ENCODE peak calls at places on chromosomes 3 and 15, in six cellular contexts. One of them, this sample, is unnamed.

GRCh38 chr15:68980786-68981185 is 33.7 kb upstream of the NOX5 start:
- DNase-seq in fibroblast of the conjunctiva: no peak
- DNase-seq in glomerular endothelial cell: no peak
- DNase-seq in putamen: no peak
- DNase-seq in lower leg skin: no peak
- DNase-seq in ascending aorta: no peak
- DNase-seq in this sample: no peak

GRCh38 chr15:31563421-31563820 is 236.8 kb downstream of the KLF13 start:
- DNase-seq in fibroblast of the conjunctiva: no peak
- DNase-seq in glomerular endothelial cell: no peak
- DNase-seq in putamen: no peak
- DNase-seq in lower leg skin: no peak
- DNase-seq in ascending aorta: no peak
- DNase-seq in this sample: no peak

GRCh38 chr3:146781059-146781458 is 175.9 kb upstream of the PLSCR5 start:
- DNase-seq in fibroblast of the conjunctiva: no peak
- DNase-seq in glomerular endothelial cell: no peak
- DNase-seq in putamen: no peak
- DNase-seq in lower leg skin: no peak
- DNase-seq in ascending aorta: no peak
- DNase-seq in this sample: no peak

GRCh38 chr15:22735781-22736180 is 50.7 kb upstream of the NIPA1 start:
- DNase-seq in fibroblast of the conjunctiva: no peak
- DNase-seq in glomerular endothelial cell: no peak
- DNase-seq in putamen: no peak
- DNase-seq in lower leg skin: no peak
- DNase-seq in ascending aorta: no peak
- DNase-seq in this sample: no peak

GRCh38 chr3:172666181-172666872 is 44.5 kb downstream of the NCEH1 start:
- DNase-seq in fibroblast of the conjunctiva: no peak
- DNase-seq in glomerular endothelial cell: no peak
- DNase-seq in putamen: no peak
- DNase-seq in lower leg skin: no peak
- DNase-seq in ascending aorta: no peak
- DNase-seq in this sample: peak

GRCh38 chr3:46990573-46991374 is 11.3 kb downstream of the NBEAL2 start:
- DNase-seq in fibroblast of the conjunctiva: no peak
- DNase-seq in glomerular endothelial cell: no peak
- DNase-seq in putamen: no peak
- DNase-seq in lower leg skin: peak
- DNase-seq in ascending aorta: no peak
- DNase-seq in this sample: no peak

GRCh38 chr15:63288778-63289378 is 11.5 kb downstream of the APH1B start:
- DNase-seq in fibroblast of the conjunctiva: peak
- DNase-seq in glomerular endothelial cell: no peak
- DNase-seq in putamen: peak
- DNase-seq in lower leg skin: no peak
- DNase-seq in ascending aorta: no peak
- DNase-seq in this sample: peak

GRCh38 chr15:70902105-70902504 is 9.5 kb downstream of the LRRC49 start:
- DNase-seq in fibroblast of the conjunctiva: no peak
- DNase-seq in glomerular endothelial cell: peak
- DNase-seq in putamen: no peak
- DNase-seq in lower leg skin: no peak
- DNase-seq in ascending aorta: no peak
- DNase-seq in this sample: no peak

GRCh38 chr3:61638721-61639120 is 77.3 kb downstream of the PTPRG start:
- DNase-seq in fibroblast of the conjunctiva: no peak
- DNase-seq in glomerular endothelial cell: no peak
- DNase-seq in putamen: no peak
- DNase-seq in lower leg skin: no peak
- DNase-seq in ascending aorta: no peak
- DNase-seq in this sample: no peak

This sample was measured in NCI-H2081.